ENCODE peak calls at places on chromosome 21, in five cellular contexts. A is GM04503; U is stimulated activated CD4-positive, alpha-beta T cell treated with anti-CD3 and anti-CD28 coated beads, Interleukin-12 subunit alpha, Interleukin-12 subunit beta, amount 100 ng/mL, for 24 hours; N is NCI-H460; P is HEK293T. H is an unnamed sample.

GRCh38 chr21:25179116-25179515 is 428.2 kb downstream of the MRPL39 start:
- DNase-seq in A (no peak), U (no peak), N (no peak), P (no peak), H (no peak)

GRCh38 chr21:21003701-21004100 is 5.5 kb downstream of the NCAM2 start:
- DNase-seq in A (no peak), U (no peak), N (peak), P (peak), H (no peak)

GRCh38 chr21:42179316-42179715 is 39.6 kb upstream of the ABCG1 start:
- DNase-seq in A (no peak), U (no peak), N (no peak), P (no peak), H (no peak)

GRCh38 chr21:20443558-20444155 is 554.6 kb upstream of the NCAM2 start:
- DNase-seq in A (no peak), U (no peak), N (peak), P (peak), H (no peak)

GRCh38 chr21:45592208-45592619 is 50.0 kb upstream of the SLC19A1 start:
- DNase-seq in A (no peak), U (peak), N (no peak), P (no peak), H (peak)

GRCh38 chr21:38293113-38293512 is 36.3 kb downstream of the KCNJ15 start:
- DNase-seq in A (no peak), U (no peak), N (no peak), P (no peak), H (no peak)

GRCh38 chr21:24280591-24280990 is 1326.7 kb downstream of the MRPL39 start:
- DNase-seq in A (no peak), U (no peak), N (no peak), P (no peak), H (no peak)

GRCh38 chr21:35096959-35097358 is 47.9 kb upstream of the RUNX1 start:
- DNase-seq in A (no peak), U (no peak), N (no peak), P (no peak), H (no peak)

GRCh38 chr21:33357177-33357576 is 32.4 kb downstream of the IFNAR1 start:
- DNase-seq in A (no peak), U (no peak), N (no peak), P (no peak), H (no peak)

GRCh38 chr21:42563261-42564045 is 49.8 kb downstream of the SLC37A1 start:
- DNase-seq in A (no peak), U (no peak), N (no peak), P (no peak), H (no peak)

GRCh38 chr21:14875704-14876364 is 189.0 kb downstream of the NRIP1 start:
- DNase-seq in A (no peak), U (no peak), N (no peak), P (no peak), H (no peak)

GRCh38 chr21:33441489-33442477 is 38.0 kb downstream of the TMEM50B start:
- DNase-seq in A (peak), U (no peak), N (peak), P (no peak), H (no peak)

GRCh38 chr21:28607545-28607944 is 385.1 kb downstream of the LTN1 start:
- DNase-seq in A (no peak), U (no peak), N (no peak), P (no peak), H (no peak)

GRCh38 chr21:34579411-34579810 is 35.5 kb downstream of the RCAN1 start:
- DNase-seq in A (no peak), U (no peak), N (no peak), P (no peak), H (no peak)

GRCh38 chr21:18832950-18833349 is 429.4 kb upstream of the TMPRSS15 start:
- DNase-seq in A (no peak), U (no peak), N (peak), P (no peak), H (no peak)

GRCh38 chr21:39344848-39345247 is 4.0 kb downstream of the HMGN1 start:
- DNase-seq in A (no peak), U (no peak), N (no peak), P (no peak), H (no peak)

GRCh38 chr21:30257773-30258172 is 25.0 kb downstream of the KRTAP24-1 start:
- DNase-seq in A (no peak), U (no peak), N (peak), P (peak), H (no peak)

GRCh38 chr21:45074818-45075605 is 632 bp downstream of the ADARB1 start:
- DNase-seq in A (no peak), U (peak), N (no peak), P (peak), H (no peak)

GRCh38 chr21:17051054-17051453 is 461.8 kb upstream of the CXADR start:
- DNase-seq in A (no peak), U (no peak), N (no peak), P (no peak), H (no peak)

GRCh38 chr21:26962516-26963305 is 4.2 kb downstream of the ADAMTS5 start:
- DNase-seq in A (peak), U (no peak), N (no peak), P (no peak), H (no peak)

GRCh38 chr21:42513985-42514882 is 582 bp downstream of the SLC37A1 start:
- DNase-seq in A (no peak), U (peak), N (no peak), P (peak), H (peak)

GRCh38 chr21:20257052-20257451 is 741.2 kb upstream of the NCAM2 start:
- DNase-seq in A (no peak), U (no peak), N (no peak), P (no peak), H (no peak)

GRCh38 chr21:38986460-38987395 is 181.0 kb downstream of the ETS2 start:
- DNase-seq in A (no peak), U (no peak), N (no peak), P (no peak), H (no peak)

GRCh38 chr21:45612096-45613019 is 31.2 kb upstream of the PCBP3 start:
- DNase-seq in A (no peak), U (no peak), N (peak), P (no peak), H (no peak)

GRCh38 chr21:14616303-14617039 is 70.4 kb upstream of the SAMSN1 start:
- DNase-seq in A (no peak), U (no peak), N (peak), P (no peak), H (no peak)

GRCh38 chr21:46603228-46603627 is 1.7 kb downstream of the S100B start:
- DNase-seq in A (no peak), U (no peak), N (no peak), P (no peak), H (no peak)

GRCh38 chr21:17512245-17513213 is at the start of gene CXADR:
- DNase-seq in A (no peak), U (peak), N (peak), P (peak), H (peak)

GRCh38 chr21:36207577-36208320 is 51.1 kb downstream of the DOP1B start:
- DNase-seq in A (no peak), U (no peak), N (no peak), P (no peak), H (no peak)

GRCh38 chr21:38330671-38331070 is 73.9 kb downstream of the KCNJ15 start:
- DNase-seq in A (no peak), U (no peak), N (no peak), P (no peak), H (no peak)

GRCh38 chr21:36735724-36736310 is 36.9 kb downstream of the SIM2 start:
- DNase-seq in A (no peak), U (no peak), N (no peak), P (no peak), H (no peak)

H was measured in activated CD4-positive, alpha-beta T cell treated with anti-CD3 and anti-CD28 coated beads for 24 hours.